ENCODE peak calls at places on chromosome 4, in eight cellular contexts. Q is IMR-90; H is testis; J is NCI-H774; B is activated T-cell treated with anti-CD3 and anti-CD28 coated beads for 24 hours; E is foreskin melanocyte; W is stimulated activated CD4-positive, alpha-beta T cell treated with anti-CD3 and anti-CD28 coated beads, Interleukin-1b, Interleukin-23, amount 100 ng/mL, for 24 hours; D is H54. Z is an unnamed sample.

GRCh38 chr4:88109123-88109864 is 49.1 kb downstream of the ABCG2 start:
- DNase-seq in Q (no peak), H (no peak), J (no peak), B (no peak), E (no peak), W (no peak), D (no peak), Z (no peak)

GRCh38 chr4:175584172-175584571 is 227.9 kb downstream of the GPM6A start:
- DNase-seq in Q (no peak), H (no peak), J (no peak), B (no peak), E (no peak), W (no peak), D (no peak), Z (no peak)

GRCh38 chr4:58560736-58561135 is 1450.6 kb upstream of the IGFBP7 start:
- DNase-seq in Q (no peak), H (no peak), J (no peak), B (no peak), E (no peak), W (no peak), D (no peak), Z (no peak)

GRCh38 chr4:184444953-184445309 is 29.4 kb downstream of the IRF2 start:
- DNase-seq in Q (no peak), H (peak; percentile 53), J (no peak), B (peak; percentile 31), E (no peak), W (no peak), D (no peak), Z (no peak)

GRCh38 chr4:42278709-42279324 is 118.5 kb upstream of the SHISA3 start:
- DNase-seq in Q (no peak), H (no peak), J (no peak), B (no peak), E (no peak), W (no peak), D (no peak), Z (no peak)

GRCh38 chr4:173317003-173317402 is 17.2 kb downstream of the HMGB2 start:
- DNase-seq in Q (no peak), H (no peak), J (no peak), B (no peak), E (no peak), W (no peak), D (no peak), Z (no peak)

GRCh38 chr4:89438102-89438831 is 130.7 kb upstream of the GPRIN3 start:
- DNase-seq in Q (peak; percentile 49), H (peak; percentile 66), J (no peak), B (peak; percentile 38), E (no peak), W (peak; percentile 18), D (peak; percentile 10), Z (no peak)

GRCh38 chr4:121777625-121778024 is 12.7 kb upstream of the SMIM43 start:
- DNase-seq in Q (no peak), H (no peak), J (no peak), B (no peak), E (no peak), W (no peak), D (no peak), Z (no peak)

GRCh38 chr4:123244233-123244632 is 152.4 kb upstream of the SPRY1 start:
- DNase-seq in Q (peak; percentile 65), H (peak; percentile 91), J (no peak), B (no peak), E (no peak), W (no peak), D (no peak), Z (no peak)

GRCh38 chr4:170978990-170979389 is 834.2 kb upstream of the GALNTL6 start:
- DNase-seq in Q (no peak), H (peak; percentile 75), J (no peak), B (no peak), E (no peak), W (no peak), D (no peak), Z (no peak)

GRCh38 chr4:132614682-132615081 is 534.4 kb upstream of the PCDH10 start:
- DNase-seq in Q (peak; percentile 5), H (no peak), J (no peak), B (no peak), E (no peak), W (no peak), D (no peak), Z (no peak)

GRCh38 chr4:98627883-98628282 is 30.5 kb downstream of the TSPAN5 start:
- DNase-seq in Q (peak; percentile 81), H (no peak), J (no peak), B (no peak), E (no peak), W (no peak), D (no peak), Z (no peak)

GRCh38 chr4:13535708-13536361 is 8.5 kb downstream of the NKX3-2 start:
- DNase-seq in Q (no peak), H (no peak), J (no peak), B (no peak), E (no peak), W (no peak), D (no peak), Z (no peak)

GRCh38 chr4:1403177-1403583 is 3.1 kb downstream of the NKX1-1 start:
- DNase-seq in Q (no peak), H (peak; percentile 12), J (no peak), B (no peak), E (no peak), W (no peak), D (no peak), Z (no peak)

GRCh38 chr4:126595643-126596042 is 1037.1 kb upstream of the INTU start:
- DNase-seq in Q (peak; percentile 0), H (no peak), J (no peak), B (no peak), E (no peak), W (no peak), D (no peak), Z (no peak)

GRCh38 chr4:66300336-66300934 is 630.1 kb upstream of the EPHA5 start:
- DNase-seq in Q (no peak), H (no peak), J (no peak), B (no peak), E (no peak), W (no peak), D (no peak), Z (peak; percentile 25)

GRCh38 chr4:74886490-74886889 is 46.4 kb upstream of the PARM1 start:
- DNase-seq in Q (peak; percentile 59), H (no peak), J (peak; percentile 43), B (no peak), E (no peak), W (no peak), D (no peak), Z (no peak)

GRCh38 chr4:2243682-2244380 is 1.9 kb upstream of the HAUS3 start:
- DNase-seq in Q (peak; percentile 18), H (peak; percentile 73), J (no peak), B (no peak), E (peak; percentile 79), W (no peak), D (peak; percentile 9), Z (peak; percentile 40)

GRCh38 chr4:60989141-60989540 is 211.0 kb upstream of the ADGRL3 start:
- DNase-seq in Q (no peak), H (no peak), J (no peak), B (no peak), E (peak; percentile 2), W (no peak), D (no peak), Z (no peak)

GRCh38 chr4:76626686-76627465 is 191.8 kb downstream of the SHROOM3 start:
- DNase-seq in Q (peak; percentile 13), H (no peak), J (no peak), B (no peak), E (no peak), W (no peak), D (no peak), Z (no peak)

Z was measured in CMK.